ENCODE peak calls at places on chromosomes 13 and 19, in four cellular contexts. G is sciatic nerve, J is MV-4-11, I is fibroblast of lung. R is an unnamed sample.

GRCh38 chr13:73715910-73716257 is 418.3 kb downstream of the KLF12 start:
- DNase-seq in I (peak), G (no peak), J (no peak), R (no peak)

GRCh38 chr13:24038846-24039330 is 121.6 kb upstream of the SPATA13 start:
- DNase-seq in I (peak), J (peak), G (no peak), R (no peak)

GRCh38 chr19:18300930-18301717 is 19.7 kb upstream of the JUND start:
- DNase-seq in J (peak), I (peak), G (peak), R (peak)

GRCh38 chr13:47903836-47904235 is 97.2 kb downstream of the SUCLA2 start:
- DNase-seq in J (peak), G (no peak), I (peak), R (no peak)

GRCh38 chr13:32309812-32310706 is 5.1 kb downstream of the ZAR1L start:
- DNase-seq in G (no peak), J (peak), I (peak), R (peak)

GRCh38 chr13:41561179-41561578 is 103.8 kb downstream of the RGCC start:
- DNase-seq in I (peak), J (peak), G (no peak), R (no peak)

GRCh38 chr19:55210120-55210493 is 806 bp upstream of the PTPRH start:
- DNase-seq in I (peak), J (no peak), G (no peak), R (no peak)

GRCh38 chr19:51980116-51980736 is 6.4 kb downstream of the ZNF350 start:
- DNase-seq in J (peak), I (no peak), G (no peak), R (no peak)

GRCh38 chr19:14333101-14333871 is 48.0 kb upstream of the ADGRE5 start:
- DNase-seq in I (peak), G (no peak), J (no peak), R (peak)

GRCh38 chr13:35812730-35813129 is 318.5 kb downstream of the DCLK1 start:
- DNase-seq in I (no peak), J (no peak), G (no peak), R (no peak)

GRCh38 chr19:49335071-49335783 is at the start of gene CD37:
- DNase-seq in G (peak), J (peak), I (no peak), R (peak)

GRCh38 chr13:102571075-102571474 is 25.7 kb upstream of the TPP2 start:
- DNase-seq in G (no peak), J (no peak), I (no peak), R (no peak)

GRCh38 chr19:28727133-28727834 is 485.7 kb downstream of the UQCRFS1 start:
- DNase-seq in G (no peak), J (no peak), I (peak), R (no peak)

GRCh38 chr13:102293723-102294122 is 108.1 kb downstream of the FGF14 start:
- DNase-seq in G (no peak), J (no peak), I (no peak), R (no peak)

GRCh38 chr13:55761986-55762385 is 1378.7 kb upstream of the PRR20A start:
- DNase-seq in I (no peak), G (no peak), J (no peak), R (no peak)

GRCh38 chr19:56245062-56245740 is 27.3 kb upstream of the EDDM13 start:
- DNase-seq in I (peak), J (no peak), G (no peak), R (no peak)